ENCODE peak calls at places on chromosomes 16 and 17, in eight cellular contexts. E, F, P, Z, H, J, C and U are unnamed samples.

GRCh38 chr16:15765880-15766279 is 90.9 kb downstream of the MYH11 start:
- DNase-seq in E (peak; percentile 74), F (peak; percentile 76), P (no peak), Z (no peak), H (peak; percentile 41), J (no peak), C (no peak), U (peak; percentile 59)

GRCh38 chr17:80265205-80266068 is 4.8 kb downstream of the RNF213 start:
- DNase-seq in E (peak; percentile 84), F (peak; percentile 45), P (no peak), Z (no peak), H (no peak), J (no peak), C (no peak), U (no peak)

GRCh38 chr16:21218135-21218534 is 6.8 kb upstream of the ZP2 start:
- DNase-seq in E (no peak), F (no peak), P (peak; percentile 10), Z (no peak), H (peak; percentile 62), J (no peak), C (no peak), U (peak; percentile 15)

GRCh38 chr17:82911822-82912221 is 72.0 kb upstream of the ZNF750 start:
- DNase-seq in E (no peak), F (no peak), P (no peak), Z (peak; percentile 47), H (no peak), J (peak; percentile 76), C (no peak), U (no peak)

GRCh38 chr16:17447273-17447672 is 23.5 kb downstream of the XYLT1 start:
- DNase-seq in E (no peak), F (no peak), P (no peak), Z (no peak), H (no peak), J (no peak), C (no peak), U (no peak)

GRCh38 chr17:83204230-83204725 is 124.9 kb downstream of the METRNL start:
- DNase-seq in E (no peak), F (no peak), P (no peak), Z (no peak), H (no peak), J (no peak), C (no peak), U (peak; percentile 37)

GRCh38 chr17:50147841-50148225 is 2.6 kb downstream of the PPP1R9B start:
- DNase-seq in E (no peak), F (no peak), P (no peak), Z (no peak), H (no peak), J (peak; percentile 83), C (no peak), U (no peak)

GRCh38 chr17:1736348-1737281 is 6.1 kb upstream of the SERPINF2 start:
- DNase-seq in E (no peak), F (no peak), P (no peak), Z (peak; percentile 72), H (peak; percentile 77), J (peak; percentile 79), C (peak; percentile 32), U (peak; percentile 91)

DNA sequence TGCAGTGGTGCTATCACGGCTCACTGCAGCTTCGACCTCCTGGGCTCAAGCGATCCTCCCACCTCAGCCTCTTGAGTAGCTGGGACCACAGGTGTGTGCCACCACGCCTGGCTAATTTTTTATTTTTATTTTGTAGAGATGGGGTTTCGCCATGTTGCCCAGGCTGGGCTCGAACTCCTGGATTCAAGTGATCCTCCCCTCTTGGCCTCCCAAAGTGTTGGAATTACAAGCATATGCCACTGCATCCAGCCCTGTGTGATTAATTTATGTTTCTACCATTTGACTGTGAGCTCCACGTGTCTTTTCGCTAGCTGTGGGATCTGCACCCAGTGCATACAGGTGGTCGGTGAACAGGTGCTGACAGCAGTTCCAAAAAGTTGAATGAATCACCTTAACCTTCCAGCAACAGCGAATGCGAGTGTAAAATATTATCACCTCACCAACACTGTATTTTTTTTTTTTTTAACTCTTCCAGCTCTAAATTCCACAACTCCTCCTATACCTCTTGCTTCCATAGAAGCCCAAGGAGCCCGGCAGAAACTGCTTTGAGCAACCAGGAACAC is 481 bp upstream of the NUDT7 start:
- DNase-seq in E (no peak), F (no peak), P (no peak), Z (no peak), H (no peak), J (no peak), C (no peak), U (no peak)
- H3K4me3 ChIP-seq in E (peak overlapping the region; percentile 68), F (no peak overlapping the region), P (no peak overlapping the region), Z (no peak overlapping the region), H (peak overlapping the region; percentile 1), J (peak overlapping the region; percentile 59), C (peak overlapping the region; percentile 12), U (peak overlapping the region; percentile 14)

DNA sequence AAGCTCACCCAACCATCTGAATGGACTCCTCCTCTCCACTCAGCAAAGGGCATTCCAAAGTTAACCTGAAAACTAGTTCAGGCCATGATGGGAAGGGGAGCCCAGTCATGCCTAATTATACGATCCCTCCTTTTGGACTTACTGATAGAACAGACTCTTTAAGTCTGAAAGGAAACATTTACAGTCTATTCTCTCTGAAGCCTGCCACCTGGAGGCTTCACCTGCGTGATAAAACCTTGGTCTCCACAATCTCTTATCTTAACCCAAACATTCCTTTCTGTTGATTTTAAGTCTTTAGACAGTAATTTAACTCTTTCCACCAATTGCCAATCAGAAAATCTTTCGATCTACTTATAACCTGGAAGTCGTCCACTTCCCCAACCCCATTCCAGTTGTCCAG is 9.0 kb upstream of the MPP2 start:
- DNase-seq in E (no peak), F (no peak), P (no peak), Z (no peak), H (no peak), J (no peak), C (no peak), U (no peak)
- TF ChIP-seq CTCF in E (no peak), F (peak; percentile 54), P (no peak), Z (no peak), H (no peak), J (no peak), C (no peak), U (no peak)

GRCh38 chr16:14300631-14301149 is 229.6 kb downstream of the MRTFB start:
- DNase-seq in E (no peak), F (peak; percentile 85), P (peak; percentile 28), Z (peak; percentile 65), H (peak; percentile 91), J (no peak), C (no peak), U (peak; percentile 90)
- H3K4me3 ChIP-seq in E (peak overlapping the region; percentile 78), F (peak overlapping the region; percentile 82), P (no peak overlapping the region), Z (no peak overlapping the region), H (peak overlapping the region; percentile 54), J (no peak overlapping the region), C (no peak overlapping the region), U (no peak overlapping the region)

GRCh38 chr16:745739-746138 is 4.9 kb upstream of the CIAO3 start:
- DNase-seq in E (no peak), F (peak; percentile 92), P (no peak), Z (peak; percentile 49), H (peak; percentile 56), J (peak; percentile 81), C (no peak), U (no peak)
- TF ChIP-seq CTCF in E (peak; percentile 34), F (peak; percentile 89), P (peak; percentile 88), Z (no peak), H (peak; percentile 61), J (peak; percentile 24), C (peak; percentile 32), U (peak; percentile 20)

DNA sequence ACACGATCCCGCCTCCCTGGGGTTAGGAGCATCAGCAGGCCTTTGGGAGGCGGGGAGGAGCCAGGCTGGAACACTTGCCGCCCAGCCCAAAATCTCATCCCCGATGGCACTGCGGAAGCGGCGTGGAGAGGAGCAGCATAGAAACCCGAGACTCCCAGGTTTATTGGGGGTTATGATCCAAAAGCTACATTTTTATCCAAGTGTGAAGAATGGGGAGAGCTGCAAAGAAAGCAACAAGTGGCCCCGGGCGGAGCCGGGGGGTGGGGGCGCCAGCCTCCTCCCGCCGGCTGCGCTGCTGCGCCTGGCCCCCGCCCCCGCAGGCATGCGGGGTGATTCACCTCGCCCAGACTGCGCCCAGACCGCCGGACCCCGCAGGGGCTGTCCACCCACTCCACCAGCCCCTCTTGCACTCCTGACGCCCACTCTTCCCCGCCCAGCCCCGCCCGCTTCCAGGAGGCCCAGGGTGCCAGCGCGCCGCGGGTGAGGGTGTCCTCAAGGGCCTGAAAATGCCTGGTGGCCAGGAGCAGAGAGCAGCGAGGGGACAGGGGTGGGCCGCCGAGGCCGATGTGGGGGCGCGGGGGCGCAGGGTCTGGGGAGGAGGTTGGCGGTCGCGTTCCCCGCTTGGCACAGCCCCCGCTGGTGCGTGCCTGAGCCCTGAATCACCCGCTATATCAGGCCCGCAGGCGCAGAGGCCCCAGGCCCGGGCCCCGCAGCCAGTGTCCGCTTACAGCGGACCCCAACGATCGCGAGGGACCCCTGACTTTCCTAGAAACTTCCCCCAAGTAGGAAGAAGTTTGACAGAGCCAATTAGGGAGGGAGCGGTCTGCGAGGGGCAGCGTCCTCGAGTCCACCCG is 1.4 kb downstream of the CAVIN1 start:
- DNase-seq in E (no peak), F (peak; percentile 80), P (no peak), Z (peak; percentile 58), H (peak; percentile 57), J (peak; percentile 86), C (no peak), U (peak; percentile 63)
- H3K4me3 ChIP-seq in E (peak overlapping the region; percentile 68), F (peak overlapping the region; percentile 75), P (peak overlapping the region; percentile 79), Z (peak overlapping the region; percentile 33), H (peak overlapping the region; percentile 73), J (peak overlapping the region; percentile 69), C (peak overlapping the region; percentile 99), U (peak overlapping the region; percentile 100)

GRCh38 chr16:66115373-66115772 is 251.1 kb upstream of the CDH5 start:
- DNase-seq in E (no peak), F (no peak), P (no peak), Z (no peak), H (no peak), J (no peak), C (no peak), U (no peak)
- TF ChIP-seq CTCF in E (no peak), F (peak; percentile 73), P (no peak), Z (no peak), H (no peak), J (no peak), C (no peak), U (no peak)

DNA sequence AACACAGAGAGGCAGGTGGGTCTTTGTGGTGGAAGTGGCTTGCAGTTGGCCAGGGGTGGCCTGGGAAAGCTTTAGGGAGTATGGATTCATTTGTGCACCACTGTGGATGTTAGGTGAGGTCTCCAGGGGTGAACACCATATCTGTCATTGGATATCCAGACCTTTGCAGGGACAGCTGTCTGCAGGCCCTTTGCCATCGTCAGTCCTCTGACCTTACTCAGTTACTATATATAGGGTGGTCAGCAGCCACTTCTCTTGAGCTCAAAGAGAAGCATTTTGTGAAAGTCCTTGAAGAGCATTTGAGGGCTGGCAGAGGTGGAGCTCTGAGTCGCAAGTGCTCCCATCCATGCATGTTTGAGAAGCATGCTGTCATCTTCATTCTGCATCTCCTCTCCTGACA is 40.4 kb downstream of the TMEM11 start:
- DNase-seq in E (no peak), F (peak; percentile 33), P (no peak), Z (no peak), H (no peak), J (no peak), C (no peak), U (no peak)
- H3K4me3 ChIP-seq in E (no peak overlapping the region), F (no peak overlapping the region), P (no peak overlapping the region), Z (no peak overlapping the region), H (no peak overlapping the region), J (no peak overlapping the region), C (no peak overlapping the region), U (no peak overlapping the region)